ENCODE peak calls at places on chromosomes 6 and 20, in six cellular contexts. E, V, M, J, C and R are unnamed samples.

GRCh38 chr20:969868-970267 is 32.2 kb downstream of the RSPO4 start:
- DNase-seq in E (no peak), V (no peak), M (no peak), J (no peak), C (peak; percentile 1), R (no peak)

GRCh38 chr6:79212859-79213258 is 21.6 kb downstream of the HMGN3 start:
- DNase-seq in E (no peak), V (no peak), M (no peak), J (no peak), C (no peak), R (no peak)

GRCh38 chr6:100300221-100300736 is 164.4 kb downstream of the SIM1 start:
- DNase-seq in E (peak; percentile 68), V (no peak), M (peak; percentile 56), J (no peak), C (no peak), R (no peak)

GRCh38 chr6:108549741-108550140 is 11.0 kb upstream of the FOXO3 start:
- DNase-seq in E (no peak), V (no peak), M (no peak), J (no peak), C (no peak), R (no peak)

GRCh38 chr6:28587011-28587745 is 61.5 kb downstream of the GPX5 start:
- DNase-seq in E (no peak), V (peak; percentile 85), M (peak; percentile 84), J (peak; percentile 47), C (no peak), R (peak; percentile 91)

GRCh38 chr6:107114872-107115694 is at the start of gene BEND3:
- DNase-seq in E (no peak), V (peak; percentile 64), M (peak; percentile 52), J (peak; percentile 13), C (peak; percentile 71), R (peak; percentile 59)

GRCh38 chr6:78947529-78947928 is 80.2 kb downstream of the IRAK1BP1 start:
- DNase-seq in E (peak; percentile 38), V (no peak), M (no peak), J (no peak), C (no peak), R (no peak)

GRCh38 chr6:4347877-4348276 is 212.5 kb upstream of the ECI2 start:
- DNase-seq in E (no peak), V (no peak), M (no peak), J (no peak), C (no peak), R (no peak)

GRCh38 chr6:65633516-65633915 is 73.5 kb downstream of the EYS start:
- DNase-seq in E (no peak), V (no peak), M (no peak), J (no peak), C (no peak), R (no peak)

GRCh38 chr6:65637289-65638046 is 69.6 kb downstream of the EYS start:
- DNase-seq in E (no peak), V (no peak), M (no peak), J (no peak), C (no peak), R (no peak)

GRCh38 chr6:65642776-65643175 is 64.2 kb downstream of the EYS start:
- DNase-seq in E (no peak), V (no peak), M (no peak), J (no peak), C (no peak), R (no peak)

GRCh38 chr6:65638047-65638831 is 68.8 kb downstream of the EYS start:
- DNase-seq in E (no peak), V (no peak), M (no peak), J (no peak), C (no peak), R (peak; percentile 6)
- TF ChIP-seq CTCF in E (no peak), V (no peak), M (no peak), J (no peak), C (no peak), R (no peak)

GRCh38 chr20:38214871-38215788 is 45.4 kb downstream of the KIAA1755 start:
- DNase-seq in E (no peak), V (no peak), M (no peak), J (no peak), C (no peak), R (no peak)
- TF ChIP-seq CTCF in E (peak; percentile 28), V (no peak), M (peak; percentile 40), J (no peak), C (no peak), R (no peak)

GRCh38 chr6:55433446-55434130 is 106.3 kb downstream of the GFRAL start:
- DNase-seq in E (peak; percentile 55), V (no peak), M (no peak), J (no peak), C (no peak), R (no peak)
- TF ChIP-seq CTCF in E (no peak), V (no peak), M (no peak), J (no peak), C (no peak), R (no peak)

GRCh38 chr20:22922987-22923386 is 112.1 kb upstream of the SSTR4 start:
- DNase-seq in E (no peak), V (no peak), M (no peak), J (no peak), C (no peak), R (no peak)
- TF ChIP-seq CTCF in E (no peak), V (no peak), M (no peak), J (no peak), C (no peak), R (no peak)

DNA sequence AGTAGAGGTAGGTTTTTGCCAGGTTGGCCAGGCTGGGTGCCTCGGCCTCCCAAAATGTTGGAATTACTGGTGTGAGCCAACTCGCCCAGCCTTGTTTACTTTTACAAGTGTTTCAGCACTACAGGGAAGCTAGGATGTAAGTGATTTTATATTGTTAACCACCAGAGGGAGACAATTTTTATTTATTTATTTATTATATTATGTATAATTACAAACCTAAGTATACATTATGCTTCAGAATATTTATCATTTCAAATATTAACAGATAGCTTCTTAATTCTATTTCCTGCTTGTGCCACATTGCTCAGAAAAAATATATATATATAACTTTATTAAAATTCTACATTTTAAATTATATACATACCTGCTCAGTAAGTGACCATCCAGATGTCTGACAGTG is 9.8 kb downstream of the MMUT start:
- DNase-seq in E (peak; percentile 10), V (no peak), M (no peak), J (no peak), C (no peak), R (no peak)
- TF ChIP-seq CTCF in E (peak; percentile 33), V (no peak), M (peak; percentile 29), J (peak; percentile 48), C (peak; percentile 16), R (no peak)

GRCh38 chr6:621916-622315 is 35.0 kb downstream of the HUS1B start:
- DNase-seq in E (no peak), V (no peak), M (no peak), J (no peak), C (no peak), R (no peak)

GRCh38 chr6:620950-621349 is 36.0 kb downstream of the HUS1B start:
- DNase-seq in E (no peak), V (no peak), M (no peak), J (no peak), C (no peak), R (no peak)

GRCh38 chr6:620166-620565 is 36.7 kb downstream of the HUS1B start:
- DNase-seq in E (no peak), V (no peak), M (no peak), J (no peak), C (no peak), R (no peak)

GRCh38 chr6:613981-614380 is 42.9 kb downstream of the HUS1B start:
- DNase-seq in E (no peak), V (no peak), M (no peak), J (no peak), C (no peak), R (no peak)

GRCh38 chr6:617485-618100 is 39.3 kb downstream of the HUS1B start:
- DNase-seq in E (no peak), V (no peak), M (no peak), J (no peak), C (no peak), R (no peak)
- TF ChIP-seq CTCF in E (no peak), V (peak; percentile 5), M (no peak), J (no peak), C (peak; percentile 31), R (no peak)

DNA sequence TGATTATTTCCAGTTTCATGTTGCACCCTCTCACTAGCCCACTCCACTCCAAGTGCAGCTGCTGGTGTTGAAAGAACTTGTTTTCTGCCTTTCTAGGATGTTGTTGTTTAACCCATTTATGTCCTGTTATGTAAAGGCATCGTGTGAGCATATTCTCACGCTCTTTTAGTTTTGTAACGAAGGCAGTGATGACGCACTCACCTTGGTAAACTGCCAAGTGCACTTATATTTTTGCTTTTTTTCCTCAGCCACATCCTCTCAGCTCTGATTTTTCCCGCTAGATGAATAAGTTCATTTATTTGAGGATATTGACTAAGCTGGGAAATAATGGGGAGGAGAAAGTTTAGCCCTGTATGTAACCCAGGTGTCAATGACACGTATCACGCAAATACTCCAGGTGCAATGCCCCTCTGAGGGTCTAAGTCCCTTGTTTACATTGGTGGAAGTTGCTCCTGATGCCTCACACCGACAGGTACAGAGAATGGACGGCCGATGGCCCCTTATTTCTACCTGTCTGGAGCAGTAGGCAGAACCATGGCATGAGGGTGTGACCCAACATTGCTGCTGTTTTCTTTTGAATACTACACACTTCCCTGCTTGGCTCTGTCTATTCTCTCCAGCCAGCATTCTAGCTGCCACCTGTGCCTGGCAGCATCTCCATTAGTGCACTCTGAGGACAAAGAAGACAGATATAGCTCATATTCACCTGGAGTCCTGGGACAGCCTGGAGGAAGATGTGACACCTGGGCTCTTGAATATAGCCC is 132.7 kb upstream of the SLC24A3 start:
- DNase-seq in E (peak; percentile 16), V (no peak), M (no peak), J (no peak), C (no peak), R (no peak)
- TF ChIP-seq CTCF in E (no peak), V (no peak), M (no peak), J (no peak), C (no peak), R (no peak)